ENCODE peak calls at places on chromosomes 11 and 22, in seven cellular contexts. One of them, this sample, is unnamed.

GRCh38 chr11:102117472-102118113 is 7.3 kb downstream of the YAP1 start:
- DNase-seq in body of pancreas: no peak
- DNase-seq in stomach: no peak
- DNase-seq in right lobe of liver: no peak
- DNase-seq in HCT116: no peak
- DNase-seq in Peyer's patch: no peak
- DNase-seq in GM12878: no peak
- DNase-seq in this sample: no peak

GRCh38 chr22:35725521-35725920 is 7.8 kb downstream of the APOL5 start:
- DNase-seq in body of pancreas: no peak
- DNase-seq in stomach: no peak
- DNase-seq in right lobe of liver: no peak
- DNase-seq in HCT116: no peak
- DNase-seq in Peyer's patch: no peak
- DNase-seq in GM12878: no peak
- DNase-seq in this sample: no peak

GRCh38 chr11:95156133-95156731 is 66.6 kb downstream of the ENDOD1 start:
- DNase-seq in body of pancreas: no peak
- DNase-seq in stomach: no peak
- DNase-seq in right lobe of liver: no peak
- DNase-seq in HCT116: no peak
- DNase-seq in Peyer's patch: no peak
- DNase-seq in GM12878: no peak
- DNase-seq in this sample: no peak

GRCh38 chr11:27722117-27722844 is 22.0 kb upstream of the BDNF start:
- DNase-seq in body of pancreas: no peak
- DNase-seq in stomach: no peak
- DNase-seq in right lobe of liver: no peak
- DNase-seq in HCT116: no peak
- DNase-seq in Peyer's patch: no peak
- DNase-seq in GM12878: no peak
- DNase-seq in this sample: no peak

GRCh38 chr11:39220069-39220468 is 2239.4 kb downstream of the LRRC4C start:
- DNase-seq in body of pancreas: no peak
- DNase-seq in stomach: no peak
- DNase-seq in right lobe of liver: no peak
- DNase-seq in HCT116: no peak
- DNase-seq in Peyer's patch: no peak
- DNase-seq in GM12878: no peak
- DNase-seq in this sample: no peak

GRCh38 chr11:86918943-86919342 is 36.3 kb downstream of the FZD4 start:
- DNase-seq in body of pancreas: no peak
- DNase-seq in stomach: no peak
- DNase-seq in right lobe of liver: no peak
- DNase-seq in HCT116: no peak
- DNase-seq in Peyer's patch: no peak
- DNase-seq in GM12878: no peak
- DNase-seq in this sample: no peak

GRCh38 chr11:6719588-6719987 is 36.4 kb upstream of the MRPL17 start:
- DNase-seq in body of pancreas: no peak
- DNase-seq in stomach: no peak
- DNase-seq in right lobe of liver: no peak
- DNase-seq in HCT116: no peak
- DNase-seq in Peyer's patch: no peak
- DNase-seq in GM12878: no peak
- DNase-seq in this sample: no peak

GRCh38 chr22:38284042-38284402 is 11.2 kb upstream of the TMEM184B start:
- DNase-seq in body of pancreas: peak
- DNase-seq in stomach: no peak
- DNase-seq in right lobe of liver: no peak
- DNase-seq in HCT116: no peak
- DNase-seq in Peyer's patch: no peak
- DNase-seq in GM12878: no peak
- DNase-seq in this sample: no peak

GRCh38 chr11:117495357-117495756 is 167.7 kb downstream of the CEP164 start:
- DNase-seq in body of pancreas: no peak
- DNase-seq in stomach: no peak
- DNase-seq in right lobe of liver: no peak
- DNase-seq in HCT116: no peak
- DNase-seq in Peyer's patch: no peak
- DNase-seq in GM12878: no peak
- DNase-seq in this sample: no peak

GRCh38 chr11:61871158-61871597 is 20.2 kb downstream of the FADS3 start:
- DNase-seq in body of pancreas: peak
- DNase-seq in stomach: peak
- DNase-seq in right lobe of liver: peak
- DNase-seq in HCT116: peak
- DNase-seq in Peyer's patch: peak
- DNase-seq in GM12878: no peak
- DNase-seq in this sample: peak

GRCh38 chr11:128488471-128488870 is 98.9 kb downstream of the ETS1 start:
- DNase-seq in body of pancreas: no peak
- DNase-seq in stomach: no peak
- DNase-seq in right lobe of liver: no peak
- DNase-seq in HCT116: no peak
- DNase-seq in Peyer's patch: no peak
- DNase-seq in GM12878: no peak
- DNase-seq in this sample: no peak

GRCh38 chr22:50280022-50280707 is 10.0 kb upstream of the MAPK11 start:
- DNase-seq in body of pancreas: no peak
- DNase-seq in stomach: peak
- DNase-seq in right lobe of liver: no peak
- DNase-seq in HCT116: no peak
- DNase-seq in Peyer's patch: no peak
- DNase-seq in GM12878: no peak
- DNase-seq in this sample: no peak

GRCh38 chr22:25448435-25449051 is 115.9 kb upstream of the GRK3 start:
- DNase-seq in body of pancreas: no peak
- DNase-seq in stomach: no peak
- DNase-seq in right lobe of liver: peak
- DNase-seq in HCT116: no peak
- DNase-seq in Peyer's patch: no peak
- DNase-seq in GM12878: no peak
- DNase-seq in this sample: no peak

GRCh38 chr11:12799373-12799835 is 125.2 kb downstream of the TEAD1 start:
- DNase-seq in body of pancreas: no peak
- DNase-seq in stomach: no peak
- DNase-seq in right lobe of liver: no peak
- DNase-seq in HCT116: no peak
- DNase-seq in Peyer's patch: no peak
- DNase-seq in GM12878: no peak
- DNase-seq in this sample: no peak

GRCh38 chr22:24146791-24147353 is 34.4 kb upstream of the SUSD2 start:
- DNase-seq in body of pancreas: peak
- DNase-seq in stomach: no peak
- DNase-seq in right lobe of liver: no peak
- DNase-seq in HCT116: no peak
- DNase-seq in Peyer's patch: no peak
- DNase-seq in GM12878: no peak
- DNase-seq in this sample: peak

GRCh38 chr22:39954584-39955055 is 5.6 kb upstream of the TMA7B start:
- DNase-seq in body of pancreas: no peak
- DNase-seq in stomach: no peak
- DNase-seq in right lobe of liver: no peak
- DNase-seq in HCT116: no peak
- DNase-seq in Peyer's patch: no peak
- DNase-seq in GM12878: no peak
- DNase-seq in this sample: peak

GRCh38 chr11:58286249-58286648 is 18.2 kb upstream of the OR10W1 start:
- DNase-seq in body of pancreas: no peak
- DNase-seq in stomach: no peak
- DNase-seq in right lobe of liver: no peak
- DNase-seq in HCT116: peak
- DNase-seq in Peyer's patch: no peak
- DNase-seq in GM12878: no peak
- DNase-seq in this sample: peak

GRCh38 chr11:94934362-94934761 is 39.0 kb downstream of the CWC15 start:
- DNase-seq in body of pancreas: no peak
- DNase-seq in stomach: no peak
- DNase-seq in right lobe of liver: no peak
- DNase-seq in HCT116: no peak
- DNase-seq in Peyer's patch: no peak
- DNase-seq in GM12878: no peak
- DNase-seq in this sample: no peak

GRCh38 chr22:17315310-17315709 is 54.0 kb upstream of the CECR2 start:
- DNase-seq in body of pancreas: no peak
- DNase-seq in stomach: peak
- DNase-seq in right lobe of liver: no peak
- DNase-seq in HCT116: no peak
- DNase-seq in Peyer's patch: no peak
- DNase-seq in GM12878: no peak
- DNase-seq in this sample: no peak

GRCh38 chr11:75561426-75562047 is 516 bp upstream of the SERPINH1 start:
- DNase-seq in body of pancreas: no peak
- DNase-seq in stomach: no peak
- DNase-seq in right lobe of liver: no peak
- DNase-seq in HCT116: no peak
- DNase-seq in Peyer's patch: no peak
- DNase-seq in GM12878: no peak
- DNase-seq in this sample: no peak

GRCh38 chr11:75560644-75561043 is 1.4 kb upstream of the SERPINH1 start:
- DNase-seq in body of pancreas: no peak
- DNase-seq in stomach: no peak
- DNase-seq in right lobe of liver: no peak
- DNase-seq in HCT116: no peak
- DNase-seq in Peyer's patch: no peak
- DNase-seq in GM12878: no peak
- DNase-seq in this sample: no peak

GRCh38 chr11:75557649-75558494 is 4.2 kb upstream of the SERPINH1 start:
- DNase-seq in body of pancreas: no peak
- DNase-seq in stomach: no peak
- DNase-seq in right lobe of liver: no peak
- DNase-seq in HCT116: no peak
- DNase-seq in Peyer's patch: no peak
- DNase-seq in GM12878: no peak
- DNase-seq in this sample: peak

GRCh38 chr11:75562048-75562835 is at the start of gene SERPINH1:
- DNase-seq in body of pancreas: peak
- DNase-seq in stomach: peak
- DNase-seq in right lobe of liver: peak
- DNase-seq in HCT116: peak
- DNase-seq in Peyer's patch: peak
- DNase-seq in GM12878: peak
- DNase-seq in this sample: peak

DNA sequence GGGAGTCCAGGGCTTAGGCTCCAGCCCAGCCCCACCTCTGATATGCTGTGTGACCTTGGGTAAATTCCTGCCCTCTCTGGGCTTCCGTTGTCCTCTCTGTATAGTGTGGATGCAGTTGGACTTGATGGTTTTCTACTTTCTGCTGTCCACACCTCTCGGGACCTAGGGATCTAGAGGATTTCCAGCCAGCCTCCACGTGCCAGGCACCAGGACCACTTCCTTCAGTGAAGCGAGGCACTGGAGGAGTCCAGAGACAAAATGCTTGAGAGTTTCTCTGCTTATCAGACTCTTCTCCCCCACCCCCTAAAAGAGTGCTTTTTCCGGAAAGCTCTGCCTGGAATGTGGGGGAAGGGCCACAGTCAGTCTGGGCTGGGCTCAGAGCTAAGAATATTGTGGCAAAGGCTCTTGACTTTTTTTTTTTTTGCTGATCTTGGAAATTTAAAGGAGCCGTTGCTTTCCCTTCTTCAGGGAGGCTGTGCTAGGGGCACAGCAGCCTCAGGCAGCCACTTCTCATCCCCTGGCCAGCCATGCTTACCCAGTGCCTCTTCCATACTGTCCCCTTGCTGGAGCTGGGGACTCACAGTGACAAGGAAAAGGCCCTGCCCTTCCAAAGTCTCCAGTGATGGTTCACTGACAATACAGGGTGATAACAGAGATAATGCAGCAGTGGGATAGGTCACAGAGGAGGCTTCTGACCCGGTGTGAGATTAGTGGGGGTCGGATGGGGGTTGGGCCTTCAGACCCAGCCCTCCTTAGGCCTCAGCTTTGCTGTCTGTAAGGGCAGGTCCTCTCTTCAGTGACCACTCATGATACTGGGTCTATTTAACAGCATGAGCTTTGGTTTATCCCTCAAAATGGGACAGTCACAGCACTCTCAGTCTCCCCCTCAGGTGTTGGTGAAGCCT is 2.9 kb upstream of the SERPINH1 start:
- DNase-seq in body of pancreas: no peak
- DNase-seq in stomach: no peak
- DNase-seq in right lobe of liver: no peak
- DNase-seq in HCT116: no peak
- DNase-seq in Peyer's patch: no peak
- DNase-seq in GM12878: no peak
- DNase-seq in this sample: peak
- H3K27ac ChIP-seq in body of pancreas: no peak
- H3K27ac ChIP-seq in stomach: peak
- H3K27ac ChIP-seq in right lobe of liver: peak
- H3K27ac ChIP-seq in HCT116: no peak
- H3K27ac ChIP-seq in Peyer's patch: peak
- H3K27ac ChIP-seq in GM12878: no peak
- H3K27ac ChIP-seq in this sample: peak

DNA sequence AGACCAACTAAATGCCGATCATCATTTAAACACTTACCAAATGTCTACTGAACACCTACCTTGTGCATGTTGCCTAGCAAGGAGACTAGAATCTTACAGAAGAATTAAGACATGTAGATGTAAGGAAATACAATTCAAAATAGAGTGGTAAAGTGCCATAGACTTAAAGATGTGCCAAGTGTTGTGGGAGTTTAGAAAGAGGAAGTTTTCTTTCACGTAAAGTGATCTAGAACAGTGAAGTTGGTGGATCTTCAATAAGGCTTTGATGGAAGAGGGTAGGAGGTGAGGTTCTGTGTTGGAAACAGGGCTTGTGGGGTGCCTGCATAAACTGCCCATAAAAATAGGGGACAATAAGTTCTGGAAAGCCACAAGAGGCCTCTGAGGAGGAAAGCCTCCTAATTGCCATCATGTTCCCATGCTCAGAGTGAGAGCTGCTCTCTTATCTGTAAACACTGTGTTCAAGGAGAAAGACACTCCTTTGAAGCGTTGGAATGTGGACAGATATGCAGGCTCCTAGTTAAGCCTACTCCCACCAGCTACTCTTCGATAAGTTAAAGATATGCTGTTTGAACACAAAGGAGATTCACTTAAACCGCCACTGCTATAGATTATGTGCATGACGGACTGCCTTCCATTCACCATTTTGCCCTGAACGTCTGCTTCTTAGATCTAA is 66.7 kb downstream of the HSD17B12 start:
- DNase-seq in body of pancreas: no peak
- DNase-seq in stomach: no peak
- DNase-seq in right lobe of liver: no peak
- DNase-seq in HCT116: no peak
- DNase-seq in Peyer's patch: no peak
- DNase-seq in GM12878: no peak
- DNase-seq in this sample: peak
- TF ChIP-seq POLR2A in body of pancreas: no peak
- TF ChIP-seq POLR2A in stomach: no peak
- TF ChIP-seq POLR2A in right lobe of liver: no peak
- TF ChIP-seq POLR2A in HCT116: no peak
- TF ChIP-seq POLR2A in Peyer's patch: no peak
- TF ChIP-seq POLR2A in GM12878: no peak
- TF ChIP-seq POLR2A in this sample: no peak

GRCh38 chr11:92489831-92490399 is 265.3 kb downstream of the FAT3 start:
- DNase-seq in body of pancreas: no peak
- DNase-seq in stomach: no peak
- DNase-seq in right lobe of liver: no peak
- DNase-seq in HCT116: no peak
- DNase-seq in Peyer's patch: no peak
- DNase-seq in GM12878: no peak
- DNase-seq in this sample: no peak
- H3K27ac ChIP-seq in body of pancreas: no peak
- H3K27ac ChIP-seq in stomach: no peak
- H3K27ac ChIP-seq in right lobe of liver: no peak
- H3K27ac ChIP-seq in HCT116: no peak
- H3K27ac ChIP-seq in Peyer's patch: no peak
- H3K27ac ChIP-seq in GM12878: no peak
- H3K27ac ChIP-seq in this sample: no peak

GRCh38 chr22:30893434-30894370 is 74.9 kb downstream of the MORC2 start:
- DNase-seq in body of pancreas: no peak
- DNase-seq in stomach: peak
- DNase-seq in right lobe of liver: no peak
- DNase-seq in HCT116: no peak
- DNase-seq in Peyer's patch: no peak
- DNase-seq in GM12878: no peak
- DNase-seq in this sample: peak
- TF ChIP-seq POLR2A in body of pancreas: no peak
- TF ChIP-seq POLR2A in stomach: no peak
- TF ChIP-seq POLR2A in right lobe of liver: no peak
- TF ChIP-seq POLR2A in HCT116: no peak
- TF ChIP-seq POLR2A in Peyer's patch: no peak
- TF ChIP-seq POLR2A in GM12878: no peak
- TF ChIP-seq POLR2A in this sample: no peak

This sample was measured in testis.